ENCODE peak calls at places on chromosome 7, in four cellular contexts. One of them, this sample, is unnamed.

GRCh38 chr7:74233655-74234280 is 20.4 kb downstream of the RFC2 start:
- DNase-seq in K562: peak; percentile 51
- DNase-seq in IMR-90: peak; percentile 99
- DNase-seq in GM12878: no peak
- DNase-seq in this sample: peak; percentile 26

GRCh38 chr7:93728292-93728691 is 153.8 kb upstream of the CALCR start:
- DNase-seq in K562: no peak
- DNase-seq in IMR-90: no peak
- DNase-seq in GM12878: no peak
- DNase-seq in this sample: no peak

GRCh38 chr7:133282094-133282493 is 29.2 kb downstream of the EXOC4 start:
- DNase-seq in K562: no peak
- DNase-seq in IMR-90: no peak
- DNase-seq in GM12878: no peak
- DNase-seq in this sample: no peak

GRCh38 chr7:99626661-99627060 is 9.9 kb downstream of the ZSCAN25 start:
- DNase-seq in K562: no peak
- DNase-seq in IMR-90: no peak
- DNase-seq in GM12878: no peak
- DNase-seq in this sample: no peak

GRCh38 chr7:19713676-19714075 is 4.8 kb upstream of the POLR1F start:
- DNase-seq in K562: peak; percentile 9
- DNase-seq in IMR-90: peak; percentile 45
- DNase-seq in GM12878: peak; percentile 8
- DNase-seq in this sample: peak; percentile 62

GRCh38 chr7:108132551-108133265 is 2.5 kb upstream of the LAMB4 start:
- DNase-seq in K562: no peak
- DNase-seq in IMR-90: no peak
- DNase-seq in GM12878: no peak
- DNase-seq in this sample: no peak

GRCh38 chr7:12834782-12835181 is 147.3 kb downstream of the ARL4A start:
- DNase-seq in K562: no peak
- DNase-seq in IMR-90: no peak
- DNase-seq in GM12878: no peak
- DNase-seq in this sample: no peak

GRCh38 chr7:38318803-38319416 is 45.5 kb upstream of the TARP start:
- DNase-seq in K562: peak; percentile 55
- DNase-seq in IMR-90: peak; percentile 81
- DNase-seq in GM12878: no peak
- DNase-seq in this sample: peak; percentile 74

GRCh38 chr7:446289-446935 is 73.2 kb downstream of the PDGFA start:
- DNase-seq in K562: no peak
- DNase-seq in IMR-90: no peak
- DNase-seq in GM12878: no peak
- DNase-seq in this sample: no peak

DNA sequence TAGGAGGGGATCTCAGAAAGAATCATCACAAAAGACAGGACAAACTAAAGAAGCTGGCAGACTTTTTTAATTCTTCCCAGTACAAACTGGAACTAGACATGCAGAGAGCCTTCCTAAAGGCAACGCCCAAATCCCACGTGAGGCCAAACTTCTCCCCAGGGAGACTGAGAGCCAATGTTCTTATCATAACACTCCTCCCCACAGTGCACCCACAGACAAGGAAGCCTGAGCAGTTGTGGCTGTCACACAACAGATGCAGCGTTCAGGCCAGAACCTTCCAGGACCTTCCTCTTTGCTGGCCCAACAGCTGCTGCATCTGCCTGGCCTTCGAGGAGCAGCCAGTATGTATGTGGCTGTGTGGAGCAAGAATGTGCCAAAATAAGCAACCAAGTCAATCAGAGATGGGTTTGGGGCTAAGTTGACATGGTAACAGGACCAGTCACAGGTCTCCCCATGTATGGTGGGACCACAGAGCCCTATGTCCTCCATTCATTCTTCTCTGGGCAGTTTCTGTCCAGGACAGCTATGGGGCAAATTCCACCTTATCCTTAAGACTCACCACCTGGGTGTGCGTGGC is 34.9 kb downstream of the SRPK2 start:
- DNase-seq in K562: peak; percentile 66
- DNase-seq in IMR-90: no peak
- DNase-seq in GM12878: no peak
- DNase-seq in this sample: no peak
- TF ChIP-seq FOS in K562: no peak
- TF ChIP-seq FOS in IMR-90: no peak
- TF ChIP-seq FOS in GM12878: no peak
- TF ChIP-seq FOS in this sample: no peak

GRCh38 chr7:117682681-117683385 is 190.4 kb downstream of the CTTNBP2 start:
- DNase-seq in K562: no peak
- DNase-seq in IMR-90: peak; percentile 19
- DNase-seq in GM12878: no peak
- DNase-seq in this sample: no peak
- TF ChIP-seq FOS in K562: no peak
- TF ChIP-seq FOS in IMR-90: no peak
- TF ChIP-seq FOS in GM12878: no peak
- TF ChIP-seq FOS in this sample: no peak

GRCh38 chr7:118372530-118372929 is 148.0 kb downstream of the ANKRD7 start:
- DNase-seq in K562: peak; percentile 9
- DNase-seq in IMR-90: no peak
- DNase-seq in GM12878: no peak
- DNase-seq in this sample: peak; percentile 5
- TF ChIP-seq FOS in K562: no peak
- TF ChIP-seq FOS in IMR-90: no peak
- TF ChIP-seq FOS in GM12878: no peak
- TF ChIP-seq FOS in this sample: no peak

DNA sequence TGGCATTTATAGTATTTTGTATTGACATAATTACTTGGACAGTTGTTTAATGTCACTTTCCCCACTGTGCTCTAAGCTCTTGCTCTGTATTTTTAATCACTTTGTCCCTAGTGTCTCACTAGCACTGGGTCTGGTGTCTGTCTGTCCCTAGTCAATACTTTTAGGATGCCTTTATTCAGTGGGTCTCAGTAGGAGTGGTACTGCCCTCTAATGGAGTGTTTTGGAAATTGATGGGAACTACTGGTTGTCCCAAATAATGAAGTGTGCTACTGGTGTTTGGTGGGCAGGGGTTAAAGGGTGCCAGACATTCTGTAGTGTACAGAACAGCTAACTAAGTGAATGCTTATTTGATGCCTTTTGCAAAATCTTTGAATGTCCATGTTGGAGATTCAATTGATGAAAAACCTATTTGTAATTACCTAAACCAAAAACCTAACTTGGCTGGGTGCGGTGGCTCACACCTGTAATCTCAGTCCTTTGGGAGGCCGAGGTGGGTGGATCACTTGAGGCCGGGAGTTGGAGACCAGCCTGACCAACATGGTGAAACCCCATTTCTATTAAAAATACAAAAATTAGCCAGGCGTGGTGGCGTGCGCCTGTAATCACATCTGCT is 33.3 kb downstream of the CDK14 start:
- DNase-seq in K562: peak; percentile 43
- DNase-seq in IMR-90: peak; percentile 63
- DNase-seq in GM12878: peak; percentile 45
- DNase-seq in this sample: peak; percentile 75
- TF ChIP-seq FOS in K562: no peak
- TF ChIP-seq FOS in IMR-90: no peak
- TF ChIP-seq FOS in GM12878: no peak
- TF ChIP-seq FOS in this sample: no peak

DNA sequence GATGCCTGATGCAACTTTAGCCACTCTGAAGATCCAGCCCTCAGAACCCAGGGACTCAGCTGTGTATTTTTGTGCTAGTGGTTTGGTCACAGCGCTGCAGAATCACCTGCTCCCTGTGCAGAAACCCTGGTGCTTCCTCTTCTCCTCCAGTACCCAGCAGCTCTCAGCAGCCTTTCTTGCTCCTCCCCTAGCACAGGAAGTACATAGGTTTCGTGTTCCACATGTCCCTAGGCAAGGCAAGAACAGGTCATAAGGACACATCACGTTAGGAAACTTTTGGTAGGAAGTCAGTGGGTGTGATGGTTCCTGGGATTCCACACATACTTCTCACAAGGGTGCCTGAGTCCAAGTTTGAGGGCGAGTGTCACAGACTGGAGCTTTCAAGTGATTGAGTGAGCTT is 167.9 kb upstream of the PRSS1 start:
- DNase-seq in K562: no peak
- DNase-seq in IMR-90: no peak
- DNase-seq in GM12878: no peak
- DNase-seq in this sample: no peak
- TF ChIP-seq FOS in K562: no peak
- TF ChIP-seq FOS in IMR-90: no peak
- TF ChIP-seq FOS in GM12878: no peak
- TF ChIP-seq FOS in this sample: no peak

GRCh38 chr7:42735081-42735480 is 176.8 kb downstream of the C7orf25 start:
- DNase-seq in K562: no peak
- DNase-seq in IMR-90: no peak
- DNase-seq in GM12878: no peak
- DNase-seq in this sample: no peak

GRCh38 chr7:42740410-42740809 is 171.5 kb downstream of the C7orf25 start:
- DNase-seq in K562: no peak
- DNase-seq in IMR-90: no peak
- DNase-seq in GM12878: no peak
- DNase-seq in this sample: no peak

GRCh38 chr7:42742321-42742720 is 169.5 kb downstream of the C7orf25 start:
- DNase-seq in K562: no peak
- DNase-seq in IMR-90: no peak
- DNase-seq in GM12878: no peak
- DNase-seq in this sample: no peak

GRCh38 chr7:42736931-42737330 is 174.9 kb downstream of the C7orf25 start:
- DNase-seq in K562: peak; percentile 16
- DNase-seq in IMR-90: no peak
- DNase-seq in GM12878: no peak
- DNase-seq in this sample: no peak

DNA sequence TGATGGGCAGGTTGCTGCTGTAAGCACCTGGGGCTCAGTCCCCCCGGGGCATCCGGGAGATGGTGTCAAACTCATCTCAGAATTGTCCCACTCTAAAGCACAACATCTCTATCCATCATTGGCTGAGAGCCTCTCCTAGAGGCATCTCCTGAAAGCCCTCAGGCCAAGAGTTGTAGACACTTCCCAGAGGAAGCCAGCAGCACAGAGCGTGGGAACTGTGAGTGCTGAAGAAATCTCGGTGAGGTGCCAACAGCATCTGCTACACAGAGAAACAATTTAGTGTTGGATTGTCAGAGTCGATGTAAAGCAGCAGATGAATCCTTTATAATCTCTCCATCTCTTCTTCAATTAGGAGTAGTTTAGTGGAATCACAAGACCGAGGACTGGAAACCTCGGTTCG is 172.3 kb downstream of the C7orf25 start:
- DNase-seq in K562: no peak
- DNase-seq in IMR-90: no peak
- DNase-seq in GM12878: no peak
- DNase-seq in this sample: no peak
- TF ChIP-seq FOS in K562: no peak
- TF ChIP-seq FOS in IMR-90: no peak
- TF ChIP-seq FOS in GM12878: no peak
- TF ChIP-seq FOS in this sample: no peak

GRCh38 chr7:110001254-110001938 is 1089.5 kb upstream of the LRRN3 start:
- DNase-seq in K562: no peak
- DNase-seq in IMR-90: no peak
- DNase-seq in GM12878: no peak
- DNase-seq in this sample: no peak

GRCh38 chr7:109997837-109998236 is 1093.1 kb upstream of the LRRN3 start:
- DNase-seq in K562: no peak
- DNase-seq in IMR-90: no peak
- DNase-seq in GM12878: no peak
- DNase-seq in this sample: no peak

DNA sequence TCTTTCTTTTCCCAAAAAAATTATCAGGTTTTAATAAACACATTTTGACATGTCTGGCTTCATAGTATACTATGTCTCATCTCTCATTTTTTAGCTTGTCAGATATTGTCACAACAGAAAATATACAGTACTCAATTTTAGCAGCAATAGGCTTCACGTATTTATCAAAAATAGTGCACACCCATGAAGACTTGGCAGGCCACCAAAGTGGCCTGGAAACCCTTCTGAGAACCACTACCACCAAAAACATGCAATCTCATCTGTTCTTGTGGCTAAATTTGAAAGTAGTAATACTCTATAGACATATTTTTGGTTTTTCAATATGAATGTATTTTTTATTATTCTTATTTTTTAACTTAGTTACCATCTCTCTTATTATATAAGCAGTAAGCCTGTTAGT is 1094.5 kb upstream of the LRRN3 start:
- DNase-seq in K562: no peak
- DNase-seq in IMR-90: no peak
- DNase-seq in GM12878: no peak
- DNase-seq in this sample: no peak
- TF ChIP-seq FOS in K562: no peak
- TF ChIP-seq FOS in IMR-90: no peak
- TF ChIP-seq FOS in GM12878: no peak
- TF ChIP-seq FOS in this sample: no peak

DNA sequence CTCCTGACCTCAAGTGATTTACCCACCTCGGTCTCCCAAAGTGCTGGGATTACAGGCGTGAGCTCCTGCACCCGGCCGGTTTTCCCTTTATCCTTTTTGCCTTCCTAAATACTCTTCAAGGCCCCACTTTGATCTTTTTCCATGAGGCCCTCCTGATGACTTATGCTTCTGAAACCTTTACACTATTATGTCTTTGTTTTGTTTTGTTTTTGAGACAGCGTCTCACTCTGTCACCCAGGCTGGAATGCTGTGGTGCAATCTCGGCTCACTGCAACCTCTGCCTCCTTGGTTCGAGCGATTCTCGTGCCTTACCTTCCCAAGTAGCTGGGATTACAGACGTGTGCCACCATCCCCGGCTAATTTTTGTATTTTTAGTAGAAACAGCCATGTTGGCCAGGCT is 3.8 kb downstream of the STMP1 start:
- DNase-seq in K562: no peak
- DNase-seq in IMR-90: peak; percentile 16
- DNase-seq in GM12878: no peak
- DNase-seq in this sample: no peak
- TF ChIP-seq FOS in K562: no peak
- TF ChIP-seq FOS in IMR-90: no peak
- TF ChIP-seq FOS in GM12878: no peak
- TF ChIP-seq FOS in this sample: no peak

This sample was measured in endothelial cell of umbilical vein.